ENCODE peak calls at places on chromosomes 5 and 9, in four cellular contexts. Y, A, T and Q are unnamed samples.

GRCh38 chr5:2196989-2197531 is 314.3 kb upstream of the IRX4 start:
- DNase-seq in T (no peak), Y (no peak), A (no peak), Q (no peak)

GRCh38 chr9:72315089-72315509 is 49.9 kb downstream of the ZFAND5 start:
- DNase-seq in A (no peak), Y (peak; percentile 60), T (peak; percentile 75), Q (peak; percentile 69)

GRCh38 chr9:115374724-115375268 is 256.8 kb upstream of the TNC start:
- DNase-seq in Y (no peak), T (no peak), A (no peak), Q (no peak)

GRCh38 chr9:10366171-10366779 is 246.5 kb downstream of the PTPRD start:
- DNase-seq in A (no peak), T (peak; percentile 55), Y (peak; percentile 63), Q (peak; percentile 69)

GRCh38 chr5:113663879-113664278 is 150.4 kb downstream of the YTHDC2 start:
- DNase-seq in T (peak; percentile 51), A (no peak), Y (no peak), Q (no peak)

GRCh38 chr9:124477211-124478013 is 27.2 kb downstream of the ADGRD2 start:
- DNase-seq in A (peak; percentile 44), T (no peak), Y (peak; percentile 60), Q (no peak)

GRCh38 chr9:98902925-98903324 is 40.8 kb upstream of the COL15A1 start:
- DNase-seq in T (no peak), A (no peak), Y (no peak), Q (no peak)

GRCh38 chr9:21836437-21837161 is 34.2 kb downstream of the MTAP start:
- DNase-seq in T (peak; percentile 97), Y (no peak), A (peak; percentile 55), Q (no peak)

GRCh38 chr5:65818592-65818991 is 96.6 kb downstream of the NLN start:
- DNase-seq in Y (no peak), T (no peak), A (no peak), Q (no peak)

GRCh38 chr5:132388244-132389050 is 18.9 kb downstream of the SLC22A5 start:
- DNase-seq in Y (no peak), T (peak; percentile 43), A (no peak), Q (no peak)

GRCh38 chr5:3194141-3194540 is 401.5 kb upstream of the IRX1 start:
- DNase-seq in A (no peak), T (no peak), Y (no peak), Q (no peak)

GRCh38 chr9:4979224-4979623 is 5.8 kb upstream of the JAK2 start:
- DNase-seq in Y (no peak), A (no peak), T (peak; percentile 19), Q (no peak)

GRCh38 chr9:70110194-70111041 is 66.8 kb downstream of the MAMDC2 start:
- DNase-seq in Y (peak; percentile 49), A (no peak), T (no peak), Q (no peak)

GRCh38 chr9:76365028-76365427 is 29.2 kb downstream of the RFK start:
- DNase-seq in Y (no peak), T (peak; percentile 58), A (no peak), Q (no peak)

GRCh38 chr5:112917453-112918005 is 4.5 kb downstream of the REEP5 start:
- DNase-seq in Y (no peak), T (peak; percentile 7), A (no peak), Q (no peak)

GRCh38 chr5:45089870-45090269 is 281.1 kb downstream of the MRPS30 start:
- DNase-seq in A (no peak), Y (no peak), T (no peak), Q (no peak)

GRCh38 chr9:134490446-134490845 is 151.2 kb upstream of the COL5A1 start:
- DNase-seq in Y (no peak), T (no peak), A (no peak), Q (no peak)

GRCh38 chr9:109254317-109254716 is 66.5 kb downstream of the EPB41L4B start:
- DNase-seq in Y (no peak), A (no peak), T (peak; percentile 64), Q (no peak)

GRCh38 chr9:113738898-113739604 is 137.1 kb upstream of the ZNF618 start:
- DNase-seq in T (peak; percentile 11), Y (no peak), A (no peak), Q (no peak)

GRCh38 chr5:163459465-163459887 is 426 bp downstream of the NUDCD2 start:
- DNase-seq in Y (peak; percentile 47), A (peak; percentile 68), T (no peak), Q (no peak)

GRCh38 chr9:133199648-133200321 is 9.3 kb downstream of the OBP2B start:
- DNase-seq in A (no peak), T (no peak), Y (peak; percentile 20), Q (no peak)

GRCh38 chr9:5612187-5612535 is 16.7 kb upstream of the RIC1 start:
- DNase-seq in A (no peak), Y (no peak), T (no peak), Q (no peak)

GRCh38 chr5:130529716-130530485 is 625.6 kb downstream of the CHSY3 start:
- DNase-seq in A (no peak), Y (no peak), T (no peak), Q (no peak)

GRCh38 chr5:77358566-77359205 is 133.4 kb downstream of the WDR41 start:
- DNase-seq in T (peak; percentile 52), A (no peak), Y (no peak), Q (no peak)

GRCh38 chr5:15241216-15241821 is 258.7 kb upstream of the FBXL7 start:
- DNase-seq in Y (no peak), T (peak; percentile 56), A (no peak), Q (no peak)

GRCh38 chr9:98978231-98978681 is 34.5 kb downstream of the COL15A1 start:
- DNase-seq in Y (no peak), T (peak; percentile 8), A (no peak), Q (peak; percentile 21)

GRCh38 chr5:217860-218456 is at the start of the genes CCDC127 and SDHA:
- DNase-seq in T (peak; percentile 93), Y (peak; percentile 92), A (peak; percentile 93), Q (peak; percentile 100)

GRCh38 chr5:95936812-95937397 is 24.7 kb downstream of the ELL2 start:
- DNase-seq in Y (no peak), T (no peak), A (no peak), Q (no peak)

GRCh38 chr5:32953694-32954093 is 242.6 kb downstream of the NPR3 start:
- DNase-seq in A (no peak), Y (no peak), T (no peak), Q (no peak)

GRCh38 chr5:153792305-153792704 is 246.4 kb downstream of the FAM114A2 start:
- DNase-seq in T (no peak), Y (no peak), A (no peak), Q (no peak)

GRCh38 chr5:36150676-36151433 is 832 bp downstream of the LMBRD2 start:
- DNase-seq in Y (peak; percentile 31), A (peak; percentile 38), T (peak; percentile 53), Q (peak; percentile 61)

GRCh38 chr9:134678671-134679443 is 37.3 kb downstream of the COL5A1 start:
- DNase-seq in A (no peak), T (no peak), Y (no peak), Q (no peak)